ENCODE peak calls at places on chromosome 12, in nine cellular contexts. One of them, this sample, is unnamed.
A peak's percentile ranks its signal among the peaks of the same experiment; 100 is the strongest.

GRCh38 chr12:123062682-123063426 is 82.4 kb downstream of the ARL6IP4 start:
- DNase-seq in stomach: peak; percentile 47
- DNase-seq in transverse colon: no peak
- DNase-seq in esophagus muscularis mucosa: no peak
- DNase-seq in spleen: no peak
- DNase-seq in suprapubic skin: peak; percentile 62
- DNase-seq in sigmoid colon: no peak
- DNase-seq in endothelial cell of umbilical vein: peak; percentile 31
- DNase-seq in K562: no peak
- DNase-seq in this sample: no peak

GRCh38 chr12:82838827-82839226 is 152.1 kb downstream of the TMTC2 start:
- DNase-seq in stomach: no peak
- DNase-seq in transverse colon: no peak
- DNase-seq in esophagus muscularis mucosa: no peak
- DNase-seq in spleen: no peak
- DNase-seq in suprapubic skin: no peak
- DNase-seq in sigmoid colon: no peak
- DNase-seq in endothelial cell of umbilical vein: no peak
- DNase-seq in K562: no peak
- DNase-seq in this sample: no peak

GRCh38 chr12:123445388-123446344 is 9.2 kb upstream of the RILPL2 start:
- DNase-seq in stomach: peak; percentile 54
- DNase-seq in transverse colon: no peak
- DNase-seq in esophagus muscularis mucosa: no peak
- DNase-seq in spleen: no peak
- DNase-seq in suprapubic skin: no peak
- DNase-seq in sigmoid colon: no peak
- DNase-seq in endothelial cell of umbilical vein: peak; percentile 94
- DNase-seq in K562: no peak
- DNase-seq in this sample: peak; percentile 78

GRCh38 chr12:3593906-3594305 is 102.9 kb downstream of the PRMT8 start:
- DNase-seq in stomach: no peak
- DNase-seq in transverse colon: no peak
- DNase-seq in esophagus muscularis mucosa: no peak
- DNase-seq in spleen: peak; percentile 58
- DNase-seq in suprapubic skin: no peak
- DNase-seq in sigmoid colon: peak; percentile 33
- DNase-seq in endothelial cell of umbilical vein: no peak
- DNase-seq in K562: no peak
- DNase-seq in this sample: no peak

GRCh38 chr12:72274926-72275325 is 2.8 kb downstream of the TRHDE start:
- DNase-seq in stomach: no peak
- DNase-seq in transverse colon: no peak
- DNase-seq in esophagus muscularis mucosa: no peak
- DNase-seq in spleen: no peak
- DNase-seq in suprapubic skin: no peak
- DNase-seq in sigmoid colon: no peak
- DNase-seq in endothelial cell of umbilical vein: no peak
- DNase-seq in K562: no peak
- DNase-seq in this sample: no peak

GRCh38 chr12:41709463-41710285 is 435.0 kb downstream of the GXYLT1 start:
- DNase-seq in stomach: no peak
- DNase-seq in transverse colon: no peak
- DNase-seq in esophagus muscularis mucosa: no peak
- DNase-seq in spleen: no peak
- DNase-seq in suprapubic skin: no peak
- DNase-seq in sigmoid colon: no peak
- DNase-seq in endothelial cell of umbilical vein: peak; percentile 11
- DNase-seq in K562: no peak
- DNase-seq in this sample: no peak

GRCh38 chr12:118346895-118347294 is 25.8 kb downstream of the TAOK3 start:
- DNase-seq in stomach: no peak
- DNase-seq in transverse colon: no peak
- DNase-seq in esophagus muscularis mucosa: no peak
- DNase-seq in spleen: no peak
- DNase-seq in suprapubic skin: no peak
- DNase-seq in sigmoid colon: no peak
- DNase-seq in endothelial cell of umbilical vein: no peak
- DNase-seq in K562: no peak
- DNase-seq in this sample: no peak

GRCh38 chr12:50088577-50089335 is 3.6 kb downstream of the SMARCD1 start:
- DNase-seq in stomach: peak; percentile 68
- DNase-seq in transverse colon: peak; percentile 70
- DNase-seq in esophagus muscularis mucosa: no peak
- DNase-seq in spleen: peak; percentile 13
- DNase-seq in suprapubic skin: no peak
- DNase-seq in sigmoid colon: no peak
- DNase-seq in endothelial cell of umbilical vein: peak; percentile 59
- DNase-seq in K562: peak; percentile 65
- DNase-seq in this sample: peak; percentile 61

GRCh38 chr12:109121346-109121880 is 5.0 kb downstream of the ACACB start:
- DNase-seq in stomach: no peak
- DNase-seq in transverse colon: no peak
- DNase-seq in esophagus muscularis mucosa: no peak
- DNase-seq in spleen: peak; percentile 51
- DNase-seq in suprapubic skin: no peak
- DNase-seq in sigmoid colon: peak; percentile 44
- DNase-seq in endothelial cell of umbilical vein: no peak
- DNase-seq in K562: no peak
- DNase-seq in this sample: no peak

GRCh38 chr12:1473418-1473817 is 121.0 kb downstream of the FBXL14 start:
- DNase-seq in stomach: no peak
- DNase-seq in transverse colon: peak; percentile 29
- DNase-seq in esophagus muscularis mucosa: no peak
- DNase-seq in spleen: peak; percentile 81
- DNase-seq in suprapubic skin: no peak
- DNase-seq in sigmoid colon: no peak
- DNase-seq in endothelial cell of umbilical vein: peak; percentile 6
- DNase-seq in K562: no peak
- DNase-seq in this sample: peak; percentile 29

GRCh38 chr12:49622501-49623141 is 740 bp upstream of the PRPF40B start:
- DNase-seq in stomach: peak; percentile 39
- DNase-seq in transverse colon: peak; percentile 47
- DNase-seq in esophagus muscularis mucosa: no peak
- DNase-seq in spleen: no peak
- DNase-seq in suprapubic skin: no peak
- DNase-seq in sigmoid colon: no peak
- DNase-seq in endothelial cell of umbilical vein: no peak
- DNase-seq in K562: peak; percentile 38
- DNase-seq in this sample: no peak

GRCh38 chr12:68844788-68845695 is 37.1 kb downstream of the MDM2 start:
- DNase-seq in stomach: no peak
- DNase-seq in transverse colon: no peak
- DNase-seq in esophagus muscularis mucosa: no peak
- DNase-seq in spleen: no peak
- DNase-seq in suprapubic skin: no peak
- DNase-seq in sigmoid colon: no peak
- DNase-seq in endothelial cell of umbilical vein: no peak
- DNase-seq in K562: no peak
- DNase-seq in this sample: no peak

DNA sequence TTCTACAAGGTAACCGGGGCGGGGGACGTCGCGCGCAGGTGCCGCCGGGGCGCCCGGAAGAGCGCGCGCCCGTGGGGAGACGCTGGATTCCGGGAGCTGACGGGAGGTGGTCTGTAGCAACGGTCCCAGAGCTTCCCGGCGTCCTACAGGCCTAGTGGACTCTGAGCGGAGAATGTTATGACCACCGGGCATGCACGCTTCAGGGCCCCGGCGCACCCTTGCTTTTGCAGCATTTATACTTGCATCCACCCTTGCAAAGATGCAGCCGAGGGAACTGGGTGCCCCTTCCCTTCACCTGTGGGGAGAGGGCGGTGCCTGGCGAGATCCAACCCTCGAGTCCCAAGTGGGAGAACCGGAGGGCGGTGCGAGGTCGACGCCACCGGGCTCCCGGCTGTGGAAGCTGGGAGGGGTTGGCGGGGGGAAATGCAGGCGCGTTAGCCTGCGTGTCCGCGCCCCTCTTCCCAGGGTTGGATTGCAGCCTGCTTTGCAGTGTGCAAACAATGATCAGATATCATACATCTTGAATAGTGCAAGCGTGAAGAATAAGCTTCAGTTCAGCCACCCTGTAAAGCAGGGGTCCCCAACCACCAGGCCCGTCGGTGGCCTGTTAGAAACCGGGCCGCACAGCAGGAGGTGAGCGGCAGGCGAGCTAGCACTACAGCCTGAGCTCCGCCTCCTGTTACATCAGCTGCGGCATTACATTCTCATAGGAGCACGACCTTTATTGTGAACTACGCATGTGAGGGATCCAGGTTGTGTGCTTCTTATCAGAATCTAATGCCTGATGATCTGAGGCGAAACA is 576 bp downstream of the ERP29 start:
- DNase-seq in stomach: peak; percentile 73
- DNase-seq in transverse colon: peak; percentile 78
- DNase-seq in esophagus muscularis mucosa: no peak
- DNase-seq in spleen: peak; percentile 92
- DNase-seq in suprapubic skin: peak; percentile 77
- DNase-seq in sigmoid colon: peak; percentile 78
- DNase-seq in endothelial cell of umbilical vein: peak; percentile 82
- DNase-seq in K562: peak; percentile 70
- DNase-seq in this sample: peak; percentile 42
- TF ChIP-seq POLR2A in stomach: no peak
- TF ChIP-seq POLR2A in transverse colon: peak; percentile 7
- TF ChIP-seq POLR2A in esophagus muscularis mucosa: no peak
- TF ChIP-seq POLR2A in spleen: no peak
- TF ChIP-seq POLR2A in suprapubic skin: no peak
- TF ChIP-seq POLR2A in sigmoid colon: no peak
- TF ChIP-seq POLR2A in endothelial cell of umbilical vein: peak; percentile 74
- TF ChIP-seq POLR2A in K562: peak; percentile 64
- TF ChIP-seq POLR2A in this sample: no peak

GRCh38 chr12:52142431-52142830 is 49.4 kb downstream of the KRT80 start:
- DNase-seq in stomach: no peak
- DNase-seq in transverse colon: no peak
- DNase-seq in esophagus muscularis mucosa: no peak
- DNase-seq in spleen: no peak
- DNase-seq in suprapubic skin: no peak
- DNase-seq in sigmoid colon: no peak
- DNase-seq in endothelial cell of umbilical vein: no peak
- DNase-seq in K562: no peak
- DNase-seq in this sample: no peak

GRCh38 chr12:52145228-52145940 is 46.4 kb downstream of the KRT80 start:
- DNase-seq in stomach: no peak
- DNase-seq in transverse colon: no peak
- DNase-seq in esophagus muscularis mucosa: no peak
- DNase-seq in spleen: peak; percentile 63
- DNase-seq in suprapubic skin: no peak
- DNase-seq in sigmoid colon: no peak
- DNase-seq in endothelial cell of umbilical vein: no peak
- DNase-seq in K562: no peak
- DNase-seq in this sample: no peak

GRCh38 chr12:52146822-52147366 is 44.9 kb downstream of the KRT80 start:
- DNase-seq in stomach: no peak
- DNase-seq in transverse colon: no peak
- DNase-seq in esophagus muscularis mucosa: no peak
- DNase-seq in spleen: peak; percentile 54
- DNase-seq in suprapubic skin: no peak
- DNase-seq in sigmoid colon: no peak
- DNase-seq in endothelial cell of umbilical vein: no peak
- DNase-seq in K562: no peak
- DNase-seq in this sample: no peak

GRCh38 chr12:52145941-52146821 is 45.6 kb downstream of the KRT80 start:
- DNase-seq in stomach: no peak
- DNase-seq in transverse colon: peak; percentile 8
- DNase-seq in esophagus muscularis mucosa: no peak
- DNase-seq in spleen: peak; percentile 65
- DNase-seq in suprapubic skin: no peak
- DNase-seq in sigmoid colon: no peak
- DNase-seq in endothelial cell of umbilical vein: no peak
- DNase-seq in K562: no peak
- DNase-seq in this sample: no peak

GRCh38 chr12:52144512-52145227 is 47.1 kb downstream of the KRT80 start:
- DNase-seq in stomach: no peak
- DNase-seq in transverse colon: no peak
- DNase-seq in esophagus muscularis mucosa: no peak
- DNase-seq in spleen: peak; percentile 67
- DNase-seq in suprapubic skin: no peak
- DNase-seq in sigmoid colon: no peak
- DNase-seq in endothelial cell of umbilical vein: no peak
- DNase-seq in K562: no peak
- DNase-seq in this sample: no peak
- TF ChIP-seq POLR2AphosphoS5 in stomach: no peak
- TF ChIP-seq POLR2AphosphoS5 in transverse colon: no peak
- TF ChIP-seq POLR2AphosphoS5 in esophagus muscularis mucosa: no peak
- TF ChIP-seq POLR2AphosphoS5 in spleen: no peak
- TF ChIP-seq POLR2AphosphoS5 in suprapubic skin: no peak
- TF ChIP-seq POLR2AphosphoS5 in sigmoid colon: no peak
- TF ChIP-seq POLR2AphosphoS5 in endothelial cell of umbilical vein: no peak
- TF ChIP-seq POLR2AphosphoS5 in K562: no peak
- TF ChIP-seq POLR2AphosphoS5 in this sample: no peak

DNA sequence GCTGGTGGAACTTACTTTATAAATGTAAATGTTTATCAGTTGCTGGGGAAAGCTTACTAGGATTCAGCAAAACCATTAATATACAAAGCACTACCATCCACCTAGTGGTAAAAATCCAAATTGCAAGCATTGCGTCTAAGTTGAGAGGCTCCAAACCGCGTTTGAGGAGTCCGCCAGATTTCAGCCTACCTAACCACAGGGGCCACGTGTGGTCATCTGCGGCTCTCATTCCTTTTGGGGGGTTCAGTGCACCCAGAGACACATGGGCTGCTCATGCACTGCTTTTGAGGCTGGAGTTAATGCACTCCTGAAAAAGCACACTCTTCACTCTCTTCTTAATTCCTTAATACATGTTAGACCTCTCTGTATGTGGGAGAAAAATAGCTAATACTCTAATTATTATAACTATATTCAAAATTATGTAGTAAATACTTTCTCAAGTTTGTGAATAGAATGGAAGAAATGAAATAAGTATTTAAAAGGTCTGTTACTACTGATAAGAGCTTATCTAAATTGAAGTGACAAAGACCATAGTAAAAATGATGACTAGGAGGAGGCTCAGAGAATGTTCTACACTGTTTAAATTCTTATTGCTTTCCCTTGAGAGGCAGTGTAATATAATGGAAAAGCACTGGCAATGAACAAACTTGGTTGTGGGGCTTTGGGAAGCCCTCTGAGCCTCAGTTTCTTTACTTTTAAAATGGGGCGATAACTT is 41.4 kb upstream of the MANSC4 start:
- DNase-seq in stomach: peak; percentile 29
- DNase-seq in transverse colon: peak; percentile 20
- DNase-seq in esophagus muscularis mucosa: no peak
- DNase-seq in spleen: no peak
- DNase-seq in suprapubic skin: no peak
- DNase-seq in sigmoid colon: no peak
- DNase-seq in endothelial cell of umbilical vein: peak; percentile 89
- DNase-seq in K562: peak; percentile 70
- DNase-seq in this sample: peak; percentile 39
- H3K4me3 ChIP-seq in stomach: no peak overlapping the region
- H3K4me3 ChIP-seq in transverse colon: peak overlapping the region; percentile 11
- H3K4me3 ChIP-seq in esophagus muscularis mucosa: no peak overlapping the region
- H3K4me3 ChIP-seq in spleen: no peak overlapping the region
- H3K4me3 ChIP-seq in suprapubic skin: no peak overlapping the region
- H3K4me3 ChIP-seq in sigmoid colon: no peak overlapping the region
- H3K4me3 ChIP-seq in endothelial cell of umbilical vein: peak overlapping the region; percentile 6
- H3K4me3 ChIP-seq in K562: no peak overlapping the region
- H3K4me3 ChIP-seq in this sample: no peak overlapping the region

GRCh38 chr12:52015393-52016081 is 8.8 kb downstream of the TAMALIN start:
- DNase-seq in stomach: no peak
- DNase-seq in transverse colon: no peak
- DNase-seq in esophagus muscularis mucosa: no peak
- DNase-seq in spleen: no peak
- DNase-seq in suprapubic skin: no peak
- DNase-seq in sigmoid colon: no peak
- DNase-seq in endothelial cell of umbilical vein: no peak
- DNase-seq in K562: no peak
- DNase-seq in this sample: no peak
- TF ChIP-seq POLR2A in stomach: no peak
- TF ChIP-seq POLR2A in transverse colon: no peak
- TF ChIP-seq POLR2A in esophagus muscularis mucosa: no peak
- TF ChIP-seq POLR2A in spleen: no peak
- TF ChIP-seq POLR2A in suprapubic skin: no peak
- TF ChIP-seq POLR2A in sigmoid colon: no peak
- TF ChIP-seq POLR2A in endothelial cell of umbilical vein: no peak
- TF ChIP-seq POLR2A in K562: no peak
- TF ChIP-seq POLR2A in this sample: no peak